ENCODE peak calls at places on chromosome 1, in six cellular contexts. T, X, Q, J, K and G are unnamed samples.

GRCh38 chr1:183058835-183059234 is 35.6 kb downstream of the LAMC1 start:
- DNase-seq in T (no peak), X (no peak), Q (no peak), J (no peak), K (no peak), G (no peak)

GRCh38 chr1:19395678-19396192 is 83.6 kb downstream of the SLC66A1 start:
- DNase-seq in T (no peak), X (no peak), Q (no peak), J (no peak), K (no peak), G (no peak)

GRCh38 chr1:27832762-27833161 is 2.2 kb downstream of the PPP1R8 start:
- DNase-seq in T (no peak), X (no peak), Q (no peak), J (no peak), K (no peak), G (no peak)

GRCh38 chr1:18895317-18895716 is 7.0 kb downstream of the ALDH4A1 start:
- DNase-seq in T (no peak), X (no peak), Q (no peak), J (no peak), K (no peak), G (no peak)

GRCh38 chr1:23577056-23577985 is 18.0 kb upstream of the ID3 start:
- DNase-seq in T (no peak), X (no peak), Q (peak; percentile 72), J (peak; percentile 60), K (no peak), G (no peak)

GRCh38 chr1:94095744-94096469 is 25.0 kb downstream of the ABCA4 start:
- DNase-seq in T (peak; percentile 65), X (no peak), Q (peak; percentile 65), J (no peak), K (peak; percentile 63), G (no peak)

GRCh38 chr1:236009857-236010256 is 55.0 kb downstream of the NID1 start:
- DNase-seq in T (no peak), X (no peak), Q (no peak), J (no peak), K (no peak), G (no peak)

GRCh38 chr1:76727520-76727919 is 139.8 kb upstream of the ST6GALNAC5 start:
- DNase-seq in T (no peak), X (no peak), Q (no peak), J (no peak), K (no peak), G (no peak)

GRCh38 chr1:110058591-110058990 is 11.9 kb downstream of the ALX3 start:
- DNase-seq in T (no peak), X (no peak), Q (no peak), J (no peak), K (no peak), G (no peak)

GRCh38 chr1:61585714-61586113 is 139.2 kb downstream of the TM2D1 start:
- DNase-seq in T (no peak), X (peak; percentile 55), Q (no peak), J (no peak), K (no peak), G (no peak)

GRCh38 chr1:185170291-185170848 is 13.4 kb downstream of the SWT1 start:
- DNase-seq in T (no peak), X (no peak), Q (peak; percentile 40), J (peak; percentile 79), K (no peak), G (peak; percentile 51)

GRCh38 chr1:226948996-226949395 is 8.9 kb downstream of the COQ8A start:
- DNase-seq in T (no peak), X (no peak), Q (no peak), J (no peak), K (no peak), G (no peak)

GRCh38 chr1:9331558-9332346 is 39.1 kb downstream of the SPSB1 start:
- DNase-seq in T (no peak), X (peak; percentile 43), Q (no peak), J (no peak), K (no peak), G (no peak)
- TF ChIP-seq CTCF in T (no peak), X (no peak), Q (no peak), J (no peak), K (no peak), G (no peak)

DNA sequence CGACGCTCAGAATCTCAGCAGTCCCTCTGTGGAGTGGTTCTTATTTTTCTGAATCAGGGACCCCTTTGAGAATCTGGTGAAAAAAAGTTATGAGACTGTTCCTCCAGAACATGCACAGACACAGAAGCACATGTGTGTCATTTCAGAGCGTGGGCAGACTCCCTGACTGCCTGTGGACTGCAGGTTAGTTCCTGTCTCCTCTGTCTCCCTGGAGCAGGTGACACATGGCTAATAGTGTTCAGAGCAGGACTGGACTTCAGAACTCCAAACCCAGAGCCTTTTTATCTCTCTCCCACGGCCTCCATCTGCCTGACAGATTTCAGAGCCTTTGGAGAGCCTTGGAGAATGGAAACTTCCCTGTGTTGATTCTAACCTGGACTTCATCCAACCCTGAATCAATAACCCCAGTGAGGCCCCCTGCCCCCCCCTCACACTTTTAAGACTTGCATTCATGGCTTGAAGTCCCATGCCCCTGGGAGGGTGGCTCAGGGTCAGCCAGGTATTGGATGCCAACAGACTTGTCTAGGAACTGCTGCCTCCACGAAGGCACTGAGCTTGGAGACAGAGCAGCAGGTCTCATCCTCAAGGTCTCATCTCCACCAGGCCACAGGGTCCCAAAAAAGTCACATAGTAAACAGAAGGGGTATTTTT is 44.4 kb downstream of the C1orf198 start:
- DNase-seq in T (no peak), X (no peak), Q (no peak), J (no peak), K (no peak), G (no peak)
- H3K27ac ChIP-seq in T (peak overlapping the region; percentile 82), X (no peak overlapping the region), Q (peak overlapping the region; percentile 80), J (no peak overlapping the region), K (peak overlapping the region; percentile 91), G (no peak overlapping the region)

GRCh38 chr1:33497410-33497809 is 25.0 kb downstream of the ZSCAN20 start:
- DNase-seq in T (no peak), X (no peak), Q (no peak), J (no peak), K (no peak), G (no peak)

GRCh38 chr1:33500547-33500946 is 28.1 kb downstream of the ZSCAN20 start:
- DNase-seq in T (no peak), X (no peak), Q (no peak), J (peak; percentile 26), K (no peak), G (peak; percentile 18)

GRCh38 chr1:33494929-33495328 is 22.5 kb downstream of the ZSCAN20 start:
- DNase-seq in T (no peak), X (no peak), Q (no peak), J (no peak), K (no peak), G (no peak)
- H3K9me3 ChIP-seq in T (peaks cover 14% of the 10 kb centered on the region), X (peaks cover 27% of the 10 kb centered on the region), Q (peaks cover 32% of the 10 kb centered on the region), J (peaks cover 6% of the 10 kb centered on the region), K (peaks cover 66% of the 10 kb centered on the region), G (peaks cover 18% of the 10 kb centered on the region)

GRCh38 chr1:213987876-213988638 is at the start of gene PROX1:
- DNase-seq in T (peak; percentile 86), X (peak; percentile 78), Q (peak; percentile 84), J (peak; percentile 42), K (peak; percentile 78), G (peak; percentile 87)
- TF ChIP-seq CTCF in T (no peak), X (no peak), Q (no peak), J (no peak), K (no peak), G (peak; percentile 14)

DNA sequence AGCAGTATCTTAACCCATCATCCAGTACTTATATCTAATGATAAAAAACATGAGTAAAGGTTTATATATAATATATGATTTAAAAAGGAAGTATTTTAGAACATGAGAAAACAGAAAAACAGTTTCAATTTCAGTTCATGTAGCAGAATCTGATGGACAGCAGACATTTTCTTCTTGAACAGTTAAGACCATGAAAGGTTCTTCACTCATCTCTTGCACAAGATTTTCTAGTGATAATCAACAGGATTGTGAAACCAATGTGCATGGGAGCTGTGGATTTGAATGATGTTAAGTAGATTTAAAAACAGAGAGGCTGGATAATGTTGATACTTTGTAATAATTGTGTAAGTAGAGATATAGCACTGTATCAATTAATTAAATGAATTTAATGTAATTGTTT is 1297.6 kb downstream of the BRINP3 start:
- DNase-seq in T (no peak), X (no peak), Q (no peak), J (no peak), K (no peak), G (no peak)
- H3K27ac ChIP-seq in T (no peak overlapping the region), X (no peak overlapping the region), Q (no peak overlapping the region), J (no peak overlapping the region), K (no peak overlapping the region), G (no peak overlapping the region)

GRCh38 chr1:49544615-49545014 is 479.1 kb downstream of the AGBL4 start:
- DNase-seq in T (no peak), X (no peak), Q (no peak), J (no peak), K (no peak), G (no peak)

DNA sequence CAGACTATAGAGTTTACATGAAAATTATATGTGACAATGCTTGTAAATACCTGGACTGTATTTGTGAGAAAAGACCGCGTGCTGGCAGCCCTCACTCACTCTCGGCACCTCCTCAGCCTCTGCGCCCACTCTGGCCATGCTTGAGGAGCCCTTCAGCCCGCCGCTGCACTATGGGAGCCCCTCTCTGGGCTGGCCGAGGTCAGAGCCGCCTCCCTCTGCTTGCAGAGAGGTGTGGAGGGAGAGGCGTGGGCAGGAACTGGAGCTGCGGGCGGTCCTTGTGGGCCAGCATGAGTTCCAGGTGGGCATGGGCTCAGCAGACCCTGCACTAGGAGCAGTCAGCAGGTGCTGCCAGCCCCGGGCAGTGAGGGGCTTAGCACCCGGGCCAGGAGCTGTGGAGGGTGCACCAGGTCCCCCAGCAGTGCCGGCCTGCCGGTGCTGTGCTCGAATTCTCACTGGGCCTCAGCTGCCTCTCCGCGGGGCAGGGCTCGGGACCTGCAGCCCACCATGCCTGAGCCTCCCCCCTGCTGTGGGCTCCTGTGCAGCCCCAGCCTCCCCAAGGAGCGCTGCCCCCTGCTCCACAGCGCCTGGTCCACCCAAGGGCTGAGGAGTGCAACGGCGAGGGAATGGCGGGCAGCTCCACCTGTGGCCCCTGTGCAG is 482.5 kb downstream of the AGBL4 start:
- DNase-seq in T (peak; percentile 52), X (no peak), Q (no peak), J (no peak), K (no peak), G (no peak)
- H3K9me3 ChIP-seq in T (no peaks in the 10 kb centered on the region), X (no peaks in the 10 kb centered on the region), Q (peaks cover 7% of the 10 kb centered on the region), J (peaks cover 1% of the 10 kb centered on the region), K (peaks cover 41% of the 10 kb centered on the region), G (peaks cover 4% of the 10 kb centered on the region)

DNA sequence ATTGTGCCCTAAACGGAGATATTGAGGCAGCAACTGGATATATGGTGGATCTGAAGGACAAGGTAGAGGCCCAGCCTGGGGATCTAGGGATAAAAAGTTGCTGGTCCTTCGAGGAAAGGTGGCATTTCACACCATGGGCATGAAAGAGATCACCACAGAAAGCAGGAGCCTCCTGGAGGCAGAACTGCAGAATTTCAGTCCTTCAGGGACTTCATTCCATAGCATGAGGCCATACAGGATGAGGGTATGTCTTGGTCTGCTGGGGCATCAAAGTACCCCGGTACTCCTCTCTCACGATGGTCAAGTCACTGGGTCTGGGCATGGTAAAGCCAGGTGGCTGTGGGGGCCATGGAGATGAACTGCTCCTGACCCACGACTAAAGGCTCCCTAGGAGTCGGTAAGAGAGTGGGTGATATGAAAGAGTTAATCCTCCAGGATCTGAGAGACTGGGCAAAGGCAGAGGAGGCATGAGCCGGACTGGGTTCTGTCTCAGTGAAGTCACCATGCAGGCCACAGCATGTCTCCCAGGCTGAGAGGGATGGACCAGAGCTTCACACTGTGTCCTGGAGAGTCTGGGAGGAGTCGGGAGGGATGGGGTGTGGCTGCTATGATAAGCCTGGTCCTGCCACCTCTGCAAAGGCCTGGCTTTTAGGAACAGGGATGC is 5.8 kb upstream of the SPRR5 start:
- DNase-seq in T (no peak), X (no peak), Q (no peak), J (no peak), K (no peak), G (no peak)
- TF ChIP-seq CTCF in T (no peak), X (no peak), Q (no peak), J (no peak), K (no peak), G (peak; percentile 42)

GRCh38 chr1:204958325-204959307 is 84.4 kb upstream of the CNTN2 start:
- DNase-seq in T (no peak), X (no peak), Q (no peak), J (no peak), K (no peak), G (no peak)
- H3K27ac ChIP-seq in T (peak overlapping the region; percentile 79), X (no peak overlapping the region), Q (peak overlapping the region; percentile 67), J (no peak overlapping the region), K (peak overlapping the region; percentile 84), G (no peak overlapping the region)